ENCODE peak calls at places on chromosome X, in five cellular contexts. One of them, this sample, is unnamed. For H3K9me3 and H3K4me1, the result is how much of the 10 kb centered on the place peaks cover.

GRCh38 chrX:68147848-68148247 is 285.4 kb downstream of the OPHN1 start:
- DNase-seq in upper lobe of left lung: no peak
- DNase-seq in A549: no peak
- DNase-seq in thyroid gland: no peak
- DNase-seq in tibial nerve: no peak
- DNase-seq in this sample: no peak

GRCh38 chrX:107135076-107135964 is 16.7 kb upstream of the RBM41 start:
- DNase-seq in upper lobe of left lung: no peak
- DNase-seq in A549: peak
- DNase-seq in thyroid gland: no peak
- DNase-seq in tibial nerve: no peak
- DNase-seq in this sample: no peak

GRCh38 chrX:117325706-117326105 is 790.9 kb downstream of the KLHL13 start:
- DNase-seq in upper lobe of left lung: no peak
- DNase-seq in A549: no peak
- DNase-seq in thyroid gland: no peak
- DNase-seq in tibial nerve: no peak
- DNase-seq in this sample: no peak

GRCh38 chrX:28910501-28910900 is 323.3 kb downstream of the IL1RAPL1 start:
- DNase-seq in upper lobe of left lung: no peak
- DNase-seq in A549: no peak
- DNase-seq in thyroid gland: no peak
- DNase-seq in tibial nerve: no peak
- DNase-seq in this sample: no peak

GRCh38 chrX:14936561-14936960 is 63.3 kb downstream of the MOSPD2 start:
- DNase-seq in upper lobe of left lung: no peak
- DNase-seq in A549: peak
- DNase-seq in thyroid gland: no peak
- DNase-seq in tibial nerve: no peak
- DNase-seq in this sample: peak

GRCh38 chrX:16458208-16458607 is 191.8 kb upstream of the S100G start:
- DNase-seq in upper lobe of left lung: no peak
- DNase-seq in A549: no peak
- DNase-seq in thyroid gland: no peak
- DNase-seq in tibial nerve: no peak
- DNase-seq in this sample: no peak

GRCh38 chrX:102934624-102935023 is 2.4 kb upstream of the RAB40AL start:
- DNase-seq in upper lobe of left lung: no peak
- DNase-seq in A549: peak
- DNase-seq in thyroid gland: peak
- DNase-seq in tibial nerve: peak
- DNase-seq in this sample: no peak

GRCh38 chrX:108117988-108118387 is 26.4 kb downstream of the ATG4A start:
- DNase-seq in upper lobe of left lung: no peak
- DNase-seq in A549: no peak
- DNase-seq in thyroid gland: no peak
- DNase-seq in tibial nerve: no peak
- DNase-seq in this sample: no peak

GRCh38 chrX:83845397-83845796 is 15.5 kb upstream of the CYLC1 start:
- DNase-seq in upper lobe of left lung: peak
- DNase-seq in A549: peak
- DNase-seq in thyroid gland: no peak
- DNase-seq in tibial nerve: no peak
- DNase-seq in this sample: no peak

GRCh38 chrX:55668084-55668483 is 44.9 kb downstream of the FOXR2 start:
- DNase-seq in upper lobe of left lung: no peak
- DNase-seq in A549: no peak
- DNase-seq in thyroid gland: no peak
- DNase-seq in tibial nerve: no peak
- DNase-seq in this sample: no peak

GRCh38 chrX:138345801-138346200 is 365.7 kb downstream of the FGF13 start:
- DNase-seq in upper lobe of left lung: no peak
- DNase-seq in A549: no peak
- DNase-seq in thyroid gland: no peak
- DNase-seq in tibial nerve: no peak
- DNase-seq in this sample: no peak

GRCh38 chrX:9349572-9350259 is 115.1 kb upstream of the TBL1X start:
- DNase-seq in upper lobe of left lung: no peak
- DNase-seq in A549: no peak
- DNase-seq in thyroid gland: no peak
- DNase-seq in tibial nerve: no peak
- DNase-seq in this sample: no peak

GRCh38 chrX:47447607-47448006 is 35.4 kb downstream of the ZNF41 start:
- DNase-seq in upper lobe of left lung: no peak
- DNase-seq in A549: no peak
- DNase-seq in thyroid gland: no peak
- DNase-seq in tibial nerve: no peak
- DNase-seq in this sample: no peak

GRCh38 chrX:47448165-47448806 is 34.7 kb downstream of the ZNF41 start:
- DNase-seq in upper lobe of left lung: no peak
- DNase-seq in A549: no peak
- DNase-seq in thyroid gland: no peak
- DNase-seq in tibial nerve: no peak
- DNase-seq in this sample: no peak

GRCh38 chrX:47452112-47452511 is 30.9 kb downstream of the ZNF41 start:
- DNase-seq in upper lobe of left lung: no peak
- DNase-seq in A549: no peak
- DNase-seq in thyroid gland: no peak
- DNase-seq in tibial nerve: no peak
- DNase-seq in this sample: no peak

GRCh38 chrX:47446431-47446830 is 36.6 kb downstream of the ZNF41 start:
- DNase-seq in upper lobe of left lung: no peak
- DNase-seq in A549: no peak
- DNase-seq in thyroid gland: no peak
- DNase-seq in tibial nerve: no peak
- DNase-seq in this sample: no peak

GRCh38 chrX:47446971-47447370 is 36.1 kb downstream of the ZNF41 start:
- DNase-seq in upper lobe of left lung: no peak
- DNase-seq in A549: no peak
- DNase-seq in thyroid gland: no peak
- DNase-seq in tibial nerve: no peak
- DNase-seq in this sample: no peak
- H3K9me3 ChIP-seq in upper lobe of left lung: under half
- H3K9me3 ChIP-seq in A549: half or more
- H3K9me3 ChIP-seq in thyroid gland: under half
- H3K9me3 ChIP-seq in tibial nerve: under half
- H3K9me3 ChIP-seq in this sample: under half

GRCh38 chrX:156001667-156002021 is 4.1 kb downstream of the IL9R start:
- DNase-seq in upper lobe of left lung: no peak
- DNase-seq in A549: no peak
- DNase-seq in thyroid gland: no peak
- DNase-seq in tibial nerve: no peak
- DNase-seq in this sample: no peak
- H3K4me1 ChIP-seq in upper lobe of left lung: under half
- H3K4me1 ChIP-seq in A549: under half
- H3K4me1 ChIP-seq in thyroid gland: under half
- H3K4me1 ChIP-seq in tibial nerve: under half
- H3K4me1 ChIP-seq in this sample: under half

DNA sequence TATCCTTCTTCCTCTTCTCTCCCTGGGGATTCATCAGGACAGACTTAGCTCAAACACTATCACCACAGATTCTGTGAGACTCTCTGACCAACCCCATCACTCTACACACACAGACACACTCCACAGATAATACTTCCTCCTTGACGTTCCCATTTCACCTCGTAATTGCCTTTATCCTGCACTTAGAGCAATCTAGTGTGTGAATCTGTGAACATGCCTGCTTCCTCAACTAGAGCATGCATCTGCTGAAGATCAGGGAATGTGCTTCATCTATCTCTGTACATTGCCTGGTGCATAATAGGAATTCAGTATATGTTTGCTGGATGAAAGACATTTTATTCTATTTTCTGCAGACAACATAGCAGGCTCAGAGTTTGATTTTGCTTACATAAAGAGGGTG is 25.1 kb upstream of the HS6ST2 start:
- DNase-seq in upper lobe of left lung: no peak
- DNase-seq in A549: no peak
- DNase-seq in thyroid gland: no peak
- DNase-seq in tibial nerve: no peak
- DNase-seq in this sample: no peak
- TF ChIP-seq POLR2A in upper lobe of left lung: no peak
- TF ChIP-seq POLR2A in A549: no peak
- TF ChIP-seq POLR2A in thyroid gland: no peak
- TF ChIP-seq POLR2A in tibial nerve: no peak
- TF ChIP-seq POLR2A in this sample: no peak

DNA sequence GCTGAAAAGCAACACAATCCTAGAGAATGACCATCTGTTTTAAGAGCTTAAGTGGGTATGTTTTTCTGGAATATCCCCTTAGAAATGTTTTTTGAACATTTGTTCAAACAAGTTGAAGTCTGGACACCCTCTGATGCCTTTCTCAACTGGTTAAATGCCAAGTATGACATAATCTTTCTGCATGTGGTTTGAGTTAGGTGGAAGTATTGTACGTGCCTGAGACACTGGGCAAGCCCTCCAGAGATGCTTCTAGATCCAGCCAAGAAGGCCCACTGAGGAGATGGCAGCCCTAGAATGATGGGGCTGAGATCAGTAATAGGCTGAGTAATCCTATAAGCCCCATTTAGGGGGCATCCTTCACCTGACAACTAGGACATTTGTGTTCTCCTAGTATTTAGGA is 493.1 kb downstream of the MAGEE1 start:
- DNase-seq in upper lobe of left lung: no peak
- DNase-seq in A549: no peak
- DNase-seq in thyroid gland: no peak
- DNase-seq in tibial nerve: no peak
- DNase-seq in this sample: no peak
- H3K9me3 ChIP-seq in upper lobe of left lung: under half
- H3K9me3 ChIP-seq in A549: under half
- H3K9me3 ChIP-seq in thyroid gland: under half
- H3K9me3 ChIP-seq in tibial nerve: under half
- H3K9me3 ChIP-seq in this sample: under half

DNA sequence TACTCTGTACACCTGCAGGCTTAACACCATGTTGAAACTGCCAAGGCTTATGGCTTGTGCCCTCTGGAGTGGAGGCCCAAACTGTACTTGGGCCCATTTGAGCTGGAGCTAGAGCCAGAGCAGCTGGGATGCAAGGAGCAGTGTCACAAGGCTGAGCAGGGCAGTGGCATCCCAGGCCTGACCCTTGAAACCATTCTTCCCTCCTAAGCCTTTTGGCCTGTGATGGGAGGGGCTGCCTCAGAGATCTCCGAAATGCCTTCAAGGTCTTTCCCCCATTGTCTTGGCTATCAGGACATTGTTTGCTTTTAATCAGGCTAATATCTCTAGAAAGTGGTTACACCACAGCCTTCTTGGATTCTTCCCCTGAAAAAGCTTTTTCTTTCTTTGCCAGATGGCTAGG is 10.9 kb upstream of the PNMA5 start:
- DNase-seq in upper lobe of left lung: no peak
- DNase-seq in A549: no peak
- DNase-seq in thyroid gland: no peak
- DNase-seq in tibial nerve: no peak
- DNase-seq in this sample: no peak
- H3K4me1 ChIP-seq in upper lobe of left lung: under half
- H3K4me1 ChIP-seq in A549: under half
- H3K4me1 ChIP-seq in thyroid gland: under half
- H3K4me1 ChIP-seq in tibial nerve: under half
- H3K4me1 ChIP-seq in this sample: under half

This sample was measured in uterus.